ENCODE peak calls at places on chromosomes 7 and 10, in nine cellular contexts. S, L, P, F, W, J, Z, R and Q are unnamed samples.

GRCh38 chr7:122340427-122340826 is 35.9 kb upstream of the FEZF1 start:
- DNase-seq in F (no peak), W (no peak), P (no peak), R (no peak), Z (no peak), S (no peak), J (no peak), L (no peak), Q (no peak)

GRCh38 chr7:130721486-130722277 is 12.3 kb downstream of the KLF14 start:
- DNase-seq in S (peak; percentile 35), R (no peak), J (peak; percentile 54), Z (peak; percentile 32), L (peak; percentile 63), W (no peak), P (peak; percentile 73), F (no peak), Q (peak; percentile 73)

GRCh38 chr10:28300027-28300426 is 2.8 kb downstream of the MPP7 start:
- DNase-seq in J (no peak), P (no peak), S (no peak), Z (no peak), L (no peak), W (no peak), F (no peak), R (peak; percentile 22), Q (no peak)

GRCh38 chr10:35379226-35380137 is 43.2 kb downstream of the CCNY start:
- DNase-seq in L (no peak), F (no peak), W (no peak), P (no peak), Z (no peak), J (no peak), S (no peak), R (peak; percentile 87), Q (no peak)

GRCh38 chr10:117804470-117805011 is 242.2 kb downstream of the RAB11FIP2 start:
- DNase-seq in L (no peak), R (no peak), S (no peak), W (no peak), F (no peak), Z (no peak), P (no peak), J (no peak), Q (no peak)

GRCh38 chr7:93442478-93443224 is 131.9 kb downstream of the CALCR start:
- DNase-seq in Z (peak; percentile 4), L (peak; percentile 12), P (peak; percentile 47), W (no peak), J (no peak), S (peak; percentile 7), F (no peak), R (peak; percentile 63), Q (no peak)

GRCh38 chr7:37643876-37644275 is 39.7 kb upstream of the GPR141 start:
- DNase-seq in J (no peak), R (no peak), P (peak; percentile 57), L (peak; percentile 6), F (no peak), S (no peak), Z (no peak), W (no peak), Q (no peak)

GRCh38 chr7:75599244-75599771 is 107.2 kb downstream of the SPDYE5 start:
- DNase-seq in R (no peak), S (no peak), L (peak; percentile 96), Z (no peak), P (peak; percentile 97), F (no peak), J (no peak), W (no peak), Q (peak; percentile 71)

GRCh38 chr10:75209325-75210192 is 1.0 kb upstream of the VDAC2 start:
- DNase-seq in J (peak; percentile 62), S (peak; percentile 60), R (peak; percentile 80), Z (peak; percentile 42), L (peak; percentile 40), W (peak; percentile 56), F (peak; percentile 74), P (peak; percentile 62), Q (peak; percentile 87)

GRCh38 chr7:137772221-137772620 is 74.6 kb downstream of the DGKI start:
- DNase-seq in S (no peak), W (no peak), P (no peak), J (no peak), Z (no peak), L (no peak), F (no peak), R (no peak), Q (no peak)

GRCh38 chr10:4686644-4686996 is 139.4 kb upstream of the AKR1E2 start:
- DNase-seq in S (no peak), Z (no peak), R (no peak), W (no peak), J (no peak), P (no peak), L (no peak), F (no peak), Q (no peak)

GRCh38 chr10:97019213-97019844 is 166.4 kb downstream of the SLIT1 start:
- DNase-seq in Z (no peak), J (no peak), S (no peak), W (no peak), L (no peak), P (no peak), F (no peak), R (no peak), Q (no peak)

GRCh38 chr7:74454059-74454947 is 597 bp downstream of the GTF2IRD1 start:
- DNase-seq in Z (no peak), J (no peak), L (no peak), R (no peak), F (peak; percentile 13), W (no peak), P (peak; percentile 49), S (no peak), Q (no peak)